ENCODE peak calls at places on chromosomes 2 and 18, in five cellular contexts. D, I, M, L and Z are unnamed samples.

GRCh38 chr18:70555046-70555445 is 266.2 kb downstream of the SOCS6 start:
- DNase-seq in M (no peak), I (no peak), L (no peak), D (no peak), Z (no peak)

GRCh38 chr18:52822160-52822559 is 482.2 kb downstream of the DCC start:
- DNase-seq in L (no peak), M (no peak), I (no peak), D (no peak), Z (no peak)

GRCh38 chr2:119814216-119814615 is 54.5 kb downstream of the PTPN4 start:
- DNase-seq in I (no peak), M (no peak), L (no peak), D (no peak), Z (no peak)

GRCh38 chr18:67300498-67300897 is 216.0 kb downstream of the DSEL start:
- DNase-seq in I (no peak), L (no peak), D (no peak), M (no peak), Z (peak)

GRCh38 chr18:46268662-46269061 is 164.5 kb downstream of the HAUS1 start:
- DNase-seq in D (no peak), I (no peak), L (no peak), M (no peak), Z (no peak)

GRCh38 chr2:121283670-121284245 is 1.2 kb downstream of the TFCP2L1 start:
- DNase-seq in D (no peak), L (no peak), I (peak), M (no peak), Z (no peak)

GRCh38 chr2:29060491-29060890 is 13.8 kb downstream of the PCARE start:
- DNase-seq in L (no peak), I (no peak), M (no peak), D (no peak), Z (no peak)

GRCh38 chr2:233059797-233060499 is at the start of gene INPP5D:
- DNase-seq in L (no peak), M (peak), D (no peak), I (no peak), Z (peak)

GRCh38 chr2:150618215-150618905 is 130.9 kb upstream of the RND3 start:
- DNase-seq in L (no peak), D (no peak), M (no peak), I (peak), Z (no peak)

GRCh38 chr18:79552696-79553095 is 126.9 kb upstream of the CTDP1 start:
- DNase-seq in D (no peak), L (no peak), I (no peak), M (no peak), Z (no peak)

GRCh38 chr2:76579911-76580310 is 869.2 kb upstream of the GCFC2 start:
- DNase-seq in I (no peak), M (no peak), D (no peak), L (no peak), Z (no peak)

GRCh38 chr18:50284226-50284885 is 3.0 kb upstream of the MBD1 start:
- DNase-seq in D (peak), M (no peak), L (no peak), I (peak), Z (no peak)

GRCh38 chr2:230408244-230408842 is 7.7 kb upstream of the SP100 start:
- DNase-seq in I (peak), L (no peak), D (no peak), M (peak), Z (no peak)

GRCh38 chr2:58702302-58702696 is 461.2 kb upstream of the FANCL start:
- DNase-seq in D (no peak), M (peak), L (no peak), I (no peak), Z (no peak)

GRCh38 chr2:144280009-144280408 is 239.9 kb downstream of the ZEB2 start:
- DNase-seq in L (no peak), M (no peak), D (no peak), I (no peak), Z (no peak)

GRCh38 chr18:49672853-49673252 is 111.0 kb downstream of the LIPG start:
- DNase-seq in M (no peak), I (no peak), D (no peak), L (no peak), Z (no peak)

GRCh38 chr2:113240915-113241911 is 37.5 kb downstream of the PAX8 start:
- DNase-seq in M (peak), L (peak), D (peak), I (peak), Z (no peak)

GRCh38 chr2:34899079-34899478 is 1300.0 kb upstream of the FAM98A start:
- DNase-seq in M (no peak), L (no peak), I (no peak), D (no peak), Z (no peak)

GRCh38 chr2:161416633-161417427 is 733 bp downstream of the TBR1 start:
- DNase-seq in D (no peak), L (no peak), M (no peak), I (peak), Z (no peak)
- TF ChIP-seq EZH2 in D (no peak), L (no peak), M (peak), I (no peak), Z (no peak)

DNA sequence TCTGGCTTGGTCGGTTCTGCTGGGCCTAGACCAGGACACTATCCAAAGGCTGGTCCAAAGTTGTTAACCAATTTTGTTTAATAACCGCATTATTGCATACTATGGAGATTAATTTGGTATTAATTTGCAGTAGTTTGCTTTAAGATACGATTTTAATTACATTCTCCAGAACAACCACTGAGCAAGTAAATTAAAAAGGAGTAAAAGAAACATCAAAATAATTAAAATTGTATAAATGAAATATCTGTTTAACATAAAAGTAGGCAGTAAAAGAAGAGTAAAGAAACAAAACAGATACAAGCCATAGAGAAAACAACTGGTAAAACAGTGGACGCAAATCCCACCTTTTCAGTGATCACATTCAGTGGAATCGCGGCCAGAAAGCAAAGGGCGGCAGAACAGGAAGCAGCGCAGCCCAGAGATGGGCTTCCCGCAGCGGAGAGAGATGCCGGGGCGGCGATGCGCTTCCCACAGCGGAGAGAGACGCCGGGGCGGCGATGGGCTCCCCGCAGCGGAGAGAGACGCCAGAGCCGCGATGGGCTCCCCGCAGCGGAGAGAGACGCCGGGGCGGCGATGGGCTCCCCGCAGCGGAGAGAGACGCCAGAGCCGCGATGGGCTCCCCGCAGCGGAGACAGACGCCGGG is 176.8 kb downstream of the RTP5 start:
- DNase-seq in M (no peak), I (no peak), D (no peak), L (no peak), Z (no peak)
- TF ChIP-seq EZH2 in M (no peak), I (peak), D (no peak), L (no peak), Z (no peak)

DNA sequence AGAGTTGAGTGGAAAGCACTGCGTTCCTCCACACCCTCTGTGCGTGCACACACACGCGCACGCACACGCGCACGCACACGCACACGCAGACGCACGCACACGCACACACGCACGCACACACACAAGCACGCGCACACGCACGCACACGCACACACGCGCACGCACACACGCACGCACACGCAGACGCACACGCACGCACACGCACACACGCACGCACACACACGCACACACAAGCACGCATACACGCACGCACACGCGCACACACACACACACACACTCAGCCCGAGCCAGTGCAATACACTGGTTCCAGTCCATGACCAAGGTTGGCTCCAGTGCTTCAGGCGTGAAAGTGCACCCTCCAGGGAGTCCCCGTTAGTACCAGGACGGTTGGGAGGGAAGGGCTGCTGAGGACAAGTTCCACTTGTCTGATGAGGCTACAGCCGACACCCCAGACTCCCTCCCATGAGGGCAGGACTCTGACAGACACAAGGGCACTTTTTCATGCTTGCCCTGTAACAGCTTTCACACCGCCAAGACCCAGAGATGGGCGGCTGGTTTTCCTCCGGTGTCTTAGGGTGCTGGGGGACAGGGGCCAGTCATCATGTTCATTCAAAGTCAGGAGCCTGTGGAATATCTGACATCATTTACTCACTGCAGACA is 22.5 kb downstream of the FBLN7 start:
- DNase-seq in I (no peak), L (no peak), M (no peak), D (no peak), Z (no peak)
- TF ChIP-seq EZH2 in I (no peak), L (no peak), M (no peak), D (no peak), Z (no peak)

DNA sequence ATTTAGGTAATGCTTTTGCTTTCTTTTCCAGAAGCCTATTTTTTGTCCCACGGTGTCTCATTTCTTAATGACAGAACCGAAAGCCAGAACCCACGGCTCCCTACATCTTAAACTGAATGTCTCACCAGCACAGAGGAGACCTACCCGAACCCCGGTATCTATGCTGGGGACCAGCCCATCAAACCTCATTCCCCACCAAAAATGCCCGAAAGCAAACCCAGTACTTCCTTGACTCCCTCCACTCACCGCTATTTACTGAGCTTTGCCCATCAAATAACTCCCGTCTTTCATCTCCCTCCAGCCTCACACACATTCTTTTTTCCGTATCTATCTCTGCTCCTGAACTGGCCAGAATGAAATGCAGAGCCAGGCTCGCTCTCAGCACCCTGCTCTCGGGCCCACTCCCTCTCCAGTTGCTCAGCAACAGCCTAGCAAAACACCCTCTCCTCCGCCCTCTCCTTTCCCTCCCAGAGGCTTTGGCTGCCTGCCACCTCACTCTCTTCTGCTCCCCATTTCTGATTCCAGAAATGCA is 4.1 kb downstream of the IGFBP5 start:
- DNase-seq in L (peak), I (peak), D (no peak), M (no peak), Z (peak)
- TF ChIP-seq EZH2 in L (no peak), I (no peak), D (no peak), M (no peak), Z (peak)

GRCh38 chr18:32771871-32772499 is 838 bp downstream of the KLHL14 start:
- DNase-seq in I (peak), D (no peak), M (no peak), L (no peak), Z (no peak)

GRCh38 chr18:32771169-32771751 is 1.6 kb downstream of the KLHL14 start:
- DNase-seq in L (no peak), M (no peak), I (no peak), D (no peak), Z (no peak)

GRCh38 chr18:32775628-32776027 is 2.8 kb upstream of the KLHL14 start:
- DNase-seq in I (no peak), L (no peak), M (peak), D (no peak), Z (no peak)

GRCh38 chr18:32772580-32773186 is at the start of gene KLHL14:
- DNase-seq in D (no peak), M (no peak), L (no peak), I (no peak), Z (no peak)

GRCh38 chr18:32773187-32773712 is 427 bp upstream of the KLHL14 start:
- DNase-seq in I (no peak), M (no peak), L (no peak), D (no peak), Z (no peak)
- TF ChIP-seq EZH2 in I (no peak), M (no peak), L (no peak), D (no peak), Z (no peak)